ENCODE peak calls at places on chromosomes 16 and 17, in six cellular contexts. M is heart left ventricle, E is right atrium auricular region, F is ascending aorta, C is tibial artery, R is heart right ventricle. H is an unnamed sample. For H3K9me3, the result is how much of the 10 kb centered on the place peaks cover.

GRCh38 chr16:3579776-3580175 is 2.6 kb upstream of the NLRC3 start:
- DNase-seq in F (no peak), E (no peak), M (no peak), R (no peak), C (no peak), H (no peak)

GRCh38 chr16:4895366-4895765 is 41.6 kb downstream of the PPL start:
- DNase-seq in F (no peak), E (no peak), C (no peak), R (no peak), M (no peak), H (no peak)

GRCh38 chr16:85615852-85616607 is 2.9 kb downstream of the GSE1 start:
- DNase-seq in F (peak), E (peak), R (peak), C (peak), M (peak), H (peak)

GRCh38 chr17:40382251-40382650 is 17.7 kb upstream of the GJD3 start:
- DNase-seq in C (no peak), F (no peak), E (no peak), R (no peak), M (no peak), H (no peak)

GRCh38 chr16:55905651-55906050 is 30.5 kb upstream of the CES5A start:
- DNase-seq in R (no peak), F (no peak), C (no peak), M (no peak), E (no peak), H (no peak)

GRCh38 chr17:76446449-76447231 is 6.3 kb downstream of the UBE2O start:
- DNase-seq in C (peak), R (no peak), F (no peak), M (no peak), E (no peak), H (no peak)

GRCh38 chr17:9356488-9356911 is 219.1 kb downstream of the STX8 start:
- DNase-seq in C (peak), M (no peak), E (no peak), F (no peak), R (peak), H (no peak)

GRCh38 chr17:4734857-4735475 is 3.7 kb downstream of the MED11 start:
- DNase-seq in R (no peak), F (no peak), C (no peak), E (no peak), M (no peak), H (no peak)

GRCh38 chr17:30309591-30309990 is 17.8 kb upstream of the BLMH start:
- DNase-seq in C (no peak), R (no peak), F (no peak), M (no peak), E (no peak), H (no peak)

GRCh38 chr16:49546735-49547134 is 173.1 kb downstream of the C16orf78 start:
- DNase-seq in C (no peak), E (no peak), M (no peak), F (no peak), R (no peak), H (no peak)

GRCh38 chr17:50679008-50679544 is 28.6 kb downstream of the ANKRD40 start:
- DNase-seq in R (no peak), C (no peak), F (no peak), E (no peak), M (no peak), H (no peak)

GRCh38 chr17:49214665-49215360 is 4.3 kb downstream of the ABI3 start:
- DNase-seq in M (no peak), R (peak), C (no peak), F (no peak), E (no peak), H (no peak)

GRCh38 chr17:62615503-62615902 is 12.0 kb upstream of the MRC2 start:
- DNase-seq in M (no peak), F (no peak), R (no peak), C (no peak), E (no peak), H (no peak)

GRCh38 chr17:34237458-34237857 is 17.6 kb upstream of the CCL2 start:
- DNase-seq in F (no peak), R (no peak), C (no peak), E (no peak), M (no peak), H (no peak)

GRCh38 chr16:81767987-81768592 is 11.0 kb upstream of the PLCG2 start:
- DNase-seq in C (no peak), M (no peak), R (no peak), E (no peak), F (no peak), H (no peak)

GRCh38 chr17:76534831-76535732 is 2.4 kb downstream of the CYGB start:
- DNase-seq in R (peak), E (no peak), F (no peak), M (no peak), C (no peak), H (no peak)

GRCh38 chr16:87027056-87027616 is 290.1 kb downstream of the C16orf95 start:
- DNase-seq in M (no peak), E (no peak), F (no peak), C (peak), R (no peak), H (no peak)

GRCh38 chr16:86334062-86334461 is 176.3 kb upstream of the FOXF1 start:
- DNase-seq in M (no peak), E (no peak), R (no peak), F (no peak), C (no peak), H (no peak)

GRCh38 chr16:84583995-84584394 is 33.9 kb downstream of the COTL1 start:
- DNase-seq in M (no peak), E (no peak), C (no peak), R (no peak), F (no peak), H (peak)

GRCh38 chr16:84585472-84585871 is 32.4 kb downstream of the COTL1 start:
- DNase-seq in E (no peak), R (no peak), C (no peak), M (no peak), F (no peak), H (peak)

GRCh38 chr16:84584678-84585077 is 33.2 kb downstream of the COTL1 start:
- DNase-seq in R (no peak), E (no peak), C (no peak), F (no peak), M (no peak), H (no peak)

GRCh38 chr16:84581161-84581560 is 36.7 kb downstream of the COTL1 start:
- DNase-seq in R (no peak), C (no peak), M (no peak), F (no peak), E (no peak), H (no peak)

DNA sequence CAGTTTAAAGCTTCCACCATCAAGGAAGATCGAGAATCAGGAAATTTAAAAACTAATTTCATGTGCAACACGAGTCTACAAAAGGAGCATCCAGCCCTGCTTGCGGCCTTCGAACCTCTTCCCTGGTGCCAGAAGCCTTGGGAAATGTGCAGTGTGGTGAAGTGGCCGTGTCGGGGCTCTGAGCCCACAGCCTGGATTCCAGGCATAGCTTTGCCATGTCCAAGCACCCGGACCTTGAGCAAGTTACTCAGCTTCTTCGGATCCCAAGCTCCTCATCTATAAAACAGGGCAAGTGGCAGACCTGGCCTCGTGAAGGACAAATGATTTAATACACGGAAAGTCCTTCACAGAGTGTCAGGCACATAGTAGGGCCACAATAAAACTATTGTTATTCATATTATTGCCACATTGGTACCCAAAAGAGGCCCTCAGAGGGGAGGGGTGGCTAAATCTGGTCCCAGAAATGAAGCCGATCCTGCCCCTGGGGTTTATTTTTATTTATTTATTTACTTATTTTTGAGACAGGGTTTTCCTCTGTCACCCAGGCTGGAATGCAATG is 34.8 kb downstream of the COTL1 start:
- DNase-seq in E (no peak), F (no peak), M (no peak), R (no peak), C (no peak), H (peak)
- TF ChIP-seq CTCF in E (no peak), F (no peak), M (no peak), R (no peak), C (no peak), H (no peak)

GRCh38 chr17:16551878-16552636 is 16.9 kb downstream of the ZNF287 start:
- DNase-seq in R (no peak), C (no peak), F (no peak), M (no peak), E (no peak), H (no peak)

DNA sequence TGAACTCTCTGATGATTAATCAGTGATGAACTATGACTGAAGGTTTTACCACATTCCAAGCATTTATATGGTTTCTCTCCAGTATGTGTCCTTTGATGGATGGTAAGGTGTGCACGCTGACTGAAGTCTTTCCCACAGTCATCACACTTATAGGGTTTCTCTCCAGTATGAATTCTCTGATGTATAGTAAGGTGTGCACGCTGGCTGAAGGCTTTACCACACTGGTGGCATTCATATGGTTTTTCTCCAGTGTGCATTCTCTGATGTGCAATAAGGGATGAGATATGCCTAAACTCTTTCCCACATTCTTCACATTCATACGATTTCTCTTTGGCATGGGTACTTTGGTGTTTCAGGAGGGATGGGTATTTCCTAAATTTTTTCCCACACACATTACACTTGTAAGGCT is 16.4 kb downstream of the ZNF287 start:
- DNase-seq in F (no peak), R (no peak), M (no peak), E (no peak), C (no peak), H (no peak)
- H3K9me3 ChIP-seq in F (half or more), R (half or more), M (half or more), E (half or more), C (under half), H (half or more)

GRCh38 chr17:67281736-67282135 is 36.7 kb upstream of the HELZ start:
- DNase-seq in M (no peak), R (no peak), C (no peak), E (no peak), F (no peak), H (no peak)
- TF ChIP-seq CTCF in M (no peak), R (no peak), C (no peak), E (no peak), F (no peak), H (no peak)

GRCh38 chr16:35560637-35560984 is 2101.2 kb downstream of the TP53TG3F start:
- DNase-seq in R (no peak), F (no peak), C (no peak), M (no peak), E (no peak), H (no peak)

GRCh38 chr16:35559911-35560636 is 2100.7 kb downstream of the TP53TG3F start:
- DNase-seq in R (no peak), E (no peak), M (no peak), F (no peak), C (no peak), H (no peak)

GRCh38 chr16:35562471-35562870 is 2103.1 kb downstream of the TP53TG3F start:
- DNase-seq in E (no peak), M (no peak), R (no peak), F (no peak), C (no peak), H (no peak)

GRCh38 chr16:35561346-35561745 is 2101.9 kb downstream of the TP53TG3F start:
- DNase-seq in M (no peak), F (no peak), C (no peak), E (no peak), R (no peak), H (no peak)

GRCh38 chr16:35557731-35558130 is 2098.3 kb downstream of the TP53TG3F start:
- DNase-seq in F (no peak), M (no peak), C (no peak), R (no peak), E (no peak), H (no peak)
- H3K9me3 ChIP-seq in F (under half), M (under half), C (under half), R (under half), E (under half), H (under half)

GRCh38 chr16:8796469-8797363 is 723 bp downstream of the TMEM186 start:
- DNase-seq in E (no peak), C (no peak), F (no peak), R (no peak), M (no peak), H (no peak)
- TF ChIP-seq CTCF in E (no peak), C (no peak), F (no peak), R (no peak), M (no peak), H (no peak)

DNA sequence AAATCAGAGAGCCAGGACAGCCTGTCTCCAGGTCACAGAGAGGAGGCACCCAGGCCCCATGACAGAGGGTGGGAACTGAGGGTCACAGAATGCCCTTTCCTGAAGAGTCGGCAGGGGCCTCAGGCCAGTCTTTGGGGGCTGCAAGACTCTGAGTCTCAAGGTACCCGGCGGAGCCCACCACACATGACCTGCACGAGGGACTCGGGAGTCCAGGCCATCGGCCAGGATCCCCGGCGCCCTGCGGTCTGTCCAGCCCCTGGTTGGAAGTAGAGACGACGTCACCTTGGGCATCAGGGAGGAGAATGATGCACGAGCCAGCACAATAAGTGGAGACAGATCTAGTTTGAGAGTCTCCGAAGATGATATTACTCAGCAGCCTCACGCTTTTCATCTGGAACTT is 234.7 kb upstream of the SDK2 start:
- DNase-seq in R (no peak), E (no peak), M (no peak), F (no peak), C (no peak), H (no peak)
- H3K9me3 ChIP-seq in R (under half), E (under half), M (under half), F (under half), C (under half), H (under half)